ENCODE peak calls at places on chromosomes 2 and 18, in nine cellular contexts. One of them, this sample, is unnamed.

GRCh38 chr2:44745460-44745859 is 196.0 kb upstream of the SIX3 start:
- DNase-seq in AG09309: no peak
- DNase-seq in stimulated activated CD8-positive, alpha-beta memory T cell treated with anti-CD3 and anti-CD28 coated beads, Interleukin-15, amount 100 ng/mL, for 24 hours: no peak
- DNase-seq in central memory CD8-positive, alpha-beta T cell: no peak
- DNase-seq in iris pigment epithelial cell: no peak
- DNase-seq in NB4: no peak
- DNase-seq in activated CD4-positive, alpha-beta T cell treated with anti-CD3 and anti-CD28 coated beads, Interleukin-2, amount 50 U/mL, for 24 hours: no peak
- DNase-seq in ELR: no peak
- DNase-seq in tibial artery: no peak
- DNase-seq in this sample: no peak

GRCh38 chr2:219001100-219001576 is 7.9 kb upstream of the CRYBA2 start:
- DNase-seq in central memory CD8-positive, alpha-beta T cell: no peak
- DNase-seq in iris pigment epithelial cell: no peak
- DNase-seq in activated CD4-positive, alpha-beta T cell treated with anti-CD3 and anti-CD28 coated beads, Interleukin-2, amount 50 U/mL, for 24 hours: no peak
- DNase-seq in tibial artery: no peak
- DNase-seq in NB4: no peak
- DNase-seq in AG09309: no peak
- DNase-seq in stimulated activated CD8-positive, alpha-beta memory T cell treated with anti-CD3 and anti-CD28 coated beads, Interleukin-15, amount 100 ng/mL, for 24 hours: no peak
- DNase-seq in ELR: no peak
- DNase-seq in this sample: no peak

GRCh38 chr2:29744976-29745375 is 176.4 kb downstream of the ALK start:
- DNase-seq in iris pigment epithelial cell: no peak
- DNase-seq in activated CD4-positive, alpha-beta T cell treated with anti-CD3 and anti-CD28 coated beads, Interleukin-2, amount 50 U/mL, for 24 hours: no peak
- DNase-seq in AG09309: no peak
- DNase-seq in central memory CD8-positive, alpha-beta T cell: no peak
- DNase-seq in tibial artery: no peak
- DNase-seq in NB4: no peak
- DNase-seq in stimulated activated CD8-positive, alpha-beta memory T cell treated with anti-CD3 and anti-CD28 coated beads, Interleukin-15, amount 100 ng/mL, for 24 hours: no peak
- DNase-seq in ELR: no peak
- DNase-seq in this sample: no peak

GRCh38 chr2:195985731-195986130 is 82.9 kb downstream of the DNAH7 start:
- DNase-seq in AG09309: no peak
- DNase-seq in ELR: no peak
- DNase-seq in iris pigment epithelial cell: no peak
- DNase-seq in NB4: no peak
- DNase-seq in central memory CD8-positive, alpha-beta T cell: no peak
- DNase-seq in stimulated activated CD8-positive, alpha-beta memory T cell treated with anti-CD3 and anti-CD28 coated beads, Interleukin-15, amount 100 ng/mL, for 24 hours: no peak
- DNase-seq in tibial artery: no peak
- DNase-seq in activated CD4-positive, alpha-beta T cell treated with anti-CD3 and anti-CD28 coated beads, Interleukin-2, amount 50 U/mL, for 24 hours: no peak
- DNase-seq in this sample: no peak

GRCh38 chr2:10343658-10344057 is 41.0 kb downstream of the HPCAL1 start:
- DNase-seq in NB4: no peak
- DNase-seq in tibial artery: no peak
- DNase-seq in central memory CD8-positive, alpha-beta T cell: no peak
- DNase-seq in iris pigment epithelial cell: no peak
- DNase-seq in ELR: no peak
- DNase-seq in stimulated activated CD8-positive, alpha-beta memory T cell treated with anti-CD3 and anti-CD28 coated beads, Interleukin-15, amount 100 ng/mL, for 24 hours: no peak
- DNase-seq in AG09309: no peak
- DNase-seq in activated CD4-positive, alpha-beta T cell treated with anti-CD3 and anti-CD28 coated beads, Interleukin-2, amount 50 U/mL, for 24 hours: no peak
- DNase-seq in this sample: no peak

GRCh38 chr2:237200462-237200861 is 114.8 kb downstream of the COPS8 start:
- DNase-seq in ELR: no peak
- DNase-seq in activated CD4-positive, alpha-beta T cell treated with anti-CD3 and anti-CD28 coated beads, Interleukin-2, amount 50 U/mL, for 24 hours: no peak
- DNase-seq in AG09309: no peak
- DNase-seq in central memory CD8-positive, alpha-beta T cell: no peak
- DNase-seq in tibial artery: no peak
- DNase-seq in NB4: no peak
- DNase-seq in iris pigment epithelial cell: no peak
- DNase-seq in stimulated activated CD8-positive, alpha-beta memory T cell treated with anti-CD3 and anti-CD28 coated beads, Interleukin-15, amount 100 ng/mL, for 24 hours: no peak
- DNase-seq in this sample: no peak

GRCh38 chr2:113762377-113763118 is 6.1 kb upstream of the SLC35F5 start:
- DNase-seq in central memory CD8-positive, alpha-beta T cell: no peak
- DNase-seq in stimulated activated CD8-positive, alpha-beta memory T cell treated with anti-CD3 and anti-CD28 coated beads, Interleukin-15, amount 100 ng/mL, for 24 hours: no peak
- DNase-seq in NB4: no peak
- DNase-seq in ELR: peak; percentile 82
- DNase-seq in AG09309: peak; percentile 69
- DNase-seq in activated CD4-positive, alpha-beta T cell treated with anti-CD3 and anti-CD28 coated beads, Interleukin-2, amount 50 U/mL, for 24 hours: no peak
- DNase-seq in tibial artery: no peak
- DNase-seq in iris pigment epithelial cell: peak; percentile 86
- DNase-seq in this sample: peak; percentile 86

GRCh38 chr2:217004636-217005035 is 144.8 kb upstream of the TNP1 start:
- DNase-seq in iris pigment epithelial cell: no peak
- DNase-seq in tibial artery: no peak
- DNase-seq in stimulated activated CD8-positive, alpha-beta memory T cell treated with anti-CD3 and anti-CD28 coated beads, Interleukin-15, amount 100 ng/mL, for 24 hours: no peak
- DNase-seq in ELR: no peak
- DNase-seq in central memory CD8-positive, alpha-beta T cell: no peak
- DNase-seq in activated CD4-positive, alpha-beta T cell treated with anti-CD3 and anti-CD28 coated beads, Interleukin-2, amount 50 U/mL, for 24 hours: no peak
- DNase-seq in NB4: no peak
- DNase-seq in AG09309: no peak
- DNase-seq in this sample: no peak

GRCh38 chr18:55932675-55933074 is 344.7 kb upstream of the TCF4 start:
- DNase-seq in ELR: no peak
- DNase-seq in NB4: no peak
- DNase-seq in stimulated activated CD8-positive, alpha-beta memory T cell treated with anti-CD3 and anti-CD28 coated beads, Interleukin-15, amount 100 ng/mL, for 24 hours: no peak
- DNase-seq in central memory CD8-positive, alpha-beta T cell: no peak
- DNase-seq in activated CD4-positive, alpha-beta T cell treated with anti-CD3 and anti-CD28 coated beads, Interleukin-2, amount 50 U/mL, for 24 hours: no peak
- DNase-seq in iris pigment epithelial cell: no peak
- DNase-seq in AG09309: no peak
- DNase-seq in tibial artery: no peak
- DNase-seq in this sample: no peak

GRCh38 chr2:91477731-91478672 is 2786.5 kb downstream of the RPIA start:
- DNase-seq in ELR: peak; percentile 19
- DNase-seq in central memory CD8-positive, alpha-beta T cell: no peak
- DNase-seq in stimulated activated CD8-positive, alpha-beta memory T cell treated with anti-CD3 and anti-CD28 coated beads, Interleukin-15, amount 100 ng/mL, for 24 hours: no peak
- DNase-seq in tibial artery: peak; percentile 67
- DNase-seq in activated CD4-positive, alpha-beta T cell treated with anti-CD3 and anti-CD28 coated beads, Interleukin-2, amount 50 U/mL, for 24 hours: no peak
- DNase-seq in iris pigment epithelial cell: peak; percentile 9
- DNase-seq in NB4: peak; percentile 28
- DNase-seq in AG09309: no peak
- DNase-seq in this sample: no peak

GRCh38 chr18:49849331-49850217 is 36.2 kb upstream of the ACAA2 start:
- DNase-seq in ELR: peak; percentile 98
- DNase-seq in AG09309: peak; percentile 42
- DNase-seq in activated CD4-positive, alpha-beta T cell treated with anti-CD3 and anti-CD28 coated beads, Interleukin-2, amount 50 U/mL, for 24 hours: no peak
- DNase-seq in tibial artery: no peak
- DNase-seq in stimulated activated CD8-positive, alpha-beta memory T cell treated with anti-CD3 and anti-CD28 coated beads, Interleukin-15, amount 100 ng/mL, for 24 hours: no peak
- DNase-seq in iris pigment epithelial cell: peak; percentile 93
- DNase-seq in central memory CD8-positive, alpha-beta T cell: no peak
- DNase-seq in NB4: peak; percentile 25
- DNase-seq in this sample: peak; percentile 87

GRCh38 chr18:79917351-79918088 is 33.9 kb downstream of the SLC66A2 start:
- DNase-seq in NB4: no peak
- DNase-seq in tibial artery: peak; percentile 50
- DNase-seq in iris pigment epithelial cell: no peak
- DNase-seq in ELR: no peak
- DNase-seq in stimulated activated CD8-positive, alpha-beta memory T cell treated with anti-CD3 and anti-CD28 coated beads, Interleukin-15, amount 100 ng/mL, for 24 hours: no peak
- DNase-seq in activated CD4-positive, alpha-beta T cell treated with anti-CD3 and anti-CD28 coated beads, Interleukin-2, amount 50 U/mL, for 24 hours: no peak
- DNase-seq in AG09309: no peak
- DNase-seq in central memory CD8-positive, alpha-beta T cell: no peak
- DNase-seq in this sample: no peak

GRCh38 chr18:77167276-77167675 is 34.7 kb upstream of the MBP start:
- DNase-seq in stimulated activated CD8-positive, alpha-beta memory T cell treated with anti-CD3 and anti-CD28 coated beads, Interleukin-15, amount 100 ng/mL, for 24 hours: no peak
- DNase-seq in activated CD4-positive, alpha-beta T cell treated with anti-CD3 and anti-CD28 coated beads, Interleukin-2, amount 50 U/mL, for 24 hours: no peak
- DNase-seq in NB4: no peak
- DNase-seq in AG09309: peak; percentile 23
- DNase-seq in ELR: no peak
- DNase-seq in central memory CD8-positive, alpha-beta T cell: no peak
- DNase-seq in iris pigment epithelial cell: no peak
- DNase-seq in tibial artery: no peak
- DNase-seq in this sample: no peak

GRCh38 chr18:33673689-33674088 is 95.7 kb downstream of the ASXL3 start:
- DNase-seq in activated CD4-positive, alpha-beta T cell treated with anti-CD3 and anti-CD28 coated beads, Interleukin-2, amount 50 U/mL, for 24 hours: no peak
- DNase-seq in NB4: peak; percentile 4
- DNase-seq in AG09309: no peak
- DNase-seq in stimulated activated CD8-positive, alpha-beta memory T cell treated with anti-CD3 and anti-CD28 coated beads, Interleukin-15, amount 100 ng/mL, for 24 hours: no peak
- DNase-seq in iris pigment epithelial cell: no peak
- DNase-seq in ELR: no peak
- DNase-seq in tibial artery: no peak
- DNase-seq in central memory CD8-positive, alpha-beta T cell: no peak
- DNase-seq in this sample: no peak

GRCh38 chr2:132416080-132416911 is at the start of gene GPR39:
- DNase-seq in ELR: peak; percentile 99
- DNase-seq in iris pigment epithelial cell: peak; percentile 98
- DNase-seq in NB4: no peak
- DNase-seq in tibial artery: peak; percentile 71
- DNase-seq in central memory CD8-positive, alpha-beta T cell: no peak
- DNase-seq in activated CD4-positive, alpha-beta T cell treated with anti-CD3 and anti-CD28 coated beads, Interleukin-2, amount 50 U/mL, for 24 hours: no peak
- DNase-seq in stimulated activated CD8-positive, alpha-beta memory T cell treated with anti-CD3 and anti-CD28 coated beads, Interleukin-15, amount 100 ng/mL, for 24 hours: no peak
- DNase-seq in AG09309: peak; percentile 84
- DNase-seq in this sample: peak; percentile 97

GRCh38 chr2:8076453-8077284 is 605.2 kb upstream of the ID2 start:
- DNase-seq in stimulated activated CD8-positive, alpha-beta memory T cell treated with anti-CD3 and anti-CD28 coated beads, Interleukin-15, amount 100 ng/mL, for 24 hours: no peak
- DNase-seq in AG09309: no peak
- DNase-seq in NB4: no peak
- DNase-seq in iris pigment epithelial cell: no peak
- DNase-seq in ELR: no peak
- DNase-seq in central memory CD8-positive, alpha-beta T cell: no peak
- DNase-seq in tibial artery: no peak
- DNase-seq in activated CD4-positive, alpha-beta T cell treated with anti-CD3 and anti-CD28 coated beads, Interleukin-2, amount 50 U/mL, for 24 hours: no peak
- DNase-seq in this sample: no peak

GRCh38 chr2:195667974-195668373 is 10.9 kb downstream of the SLC39A10 start:
- DNase-seq in iris pigment epithelial cell: no peak
- DNase-seq in stimulated activated CD8-positive, alpha-beta memory T cell treated with anti-CD3 and anti-CD28 coated beads, Interleukin-15, amount 100 ng/mL, for 24 hours: no peak
- DNase-seq in tibial artery: no peak
- DNase-seq in NB4: no peak
- DNase-seq in activated CD4-positive, alpha-beta T cell treated with anti-CD3 and anti-CD28 coated beads, Interleukin-2, amount 50 U/mL, for 24 hours: no peak
- DNase-seq in central memory CD8-positive, alpha-beta T cell: no peak
- DNase-seq in AG09309: no peak
- DNase-seq in ELR: no peak
- DNase-seq in this sample: no peak

GRCh38 chr2:121562269-121563176 is 31.8 kb downstream of the RNU4ATAC start:
- DNase-seq in NB4: no peak
- DNase-seq in AG09309: no peak
- DNase-seq in stimulated activated CD8-positive, alpha-beta memory T cell treated with anti-CD3 and anti-CD28 coated beads, Interleukin-15, amount 100 ng/mL, for 24 hours: no peak
- DNase-seq in activated CD4-positive, alpha-beta T cell treated with anti-CD3 and anti-CD28 coated beads, Interleukin-2, amount 50 U/mL, for 24 hours: no peak
- DNase-seq in tibial artery: no peak
- DNase-seq in ELR: no peak
- DNase-seq in iris pigment epithelial cell: no peak
- DNase-seq in central memory CD8-positive, alpha-beta T cell: no peak
- DNase-seq in this sample: no peak

GRCh38 chr2:18849841-18850578 is 260.6 kb upstream of the NT5C1B start:
- DNase-seq in AG09309: no peak
- DNase-seq in central memory CD8-positive, alpha-beta T cell: no peak
- DNase-seq in tibial artery: no peak
- DNase-seq in iris pigment epithelial cell: no peak
- DNase-seq in ELR: no peak
- DNase-seq in activated CD4-positive, alpha-beta T cell treated with anti-CD3 and anti-CD28 coated beads, Interleukin-2, amount 50 U/mL, for 24 hours: no peak
- DNase-seq in stimulated activated CD8-positive, alpha-beta memory T cell treated with anti-CD3 and anti-CD28 coated beads, Interleukin-15, amount 100 ng/mL, for 24 hours: no peak
- DNase-seq in NB4: no peak
- DNase-seq in this sample: no peak

GRCh38 chr2:37020887-37021796 is 54.8 kb upstream of the STRN start:
- DNase-seq in activated CD4-positive, alpha-beta T cell treated with anti-CD3 and anti-CD28 coated beads, Interleukin-2, amount 50 U/mL, for 24 hours: no peak
- DNase-seq in stimulated activated CD8-positive, alpha-beta memory T cell treated with anti-CD3 and anti-CD28 coated beads, Interleukin-15, amount 100 ng/mL, for 24 hours: no peak
- DNase-seq in ELR: no peak
- DNase-seq in NB4: no peak
- DNase-seq in iris pigment epithelial cell: peak; percentile 56
- DNase-seq in central memory CD8-positive, alpha-beta T cell: no peak
- DNase-seq in AG09309: no peak
- DNase-seq in tibial artery: no peak
- DNase-seq in this sample: no peak

GRCh38 chr2:170597705-170598420 is 117.3 kb upstream of the SP5 start:
- DNase-seq in central memory CD8-positive, alpha-beta T cell: no peak
- DNase-seq in NB4: no peak
- DNase-seq in activated CD4-positive, alpha-beta T cell treated with anti-CD3 and anti-CD28 coated beads, Interleukin-2, amount 50 U/mL, for 24 hours: no peak
- DNase-seq in stimulated activated CD8-positive, alpha-beta memory T cell treated with anti-CD3 and anti-CD28 coated beads, Interleukin-15, amount 100 ng/mL, for 24 hours: no peak
- DNase-seq in ELR: no peak
- DNase-seq in AG09309: no peak
- DNase-seq in tibial artery: no peak
- DNase-seq in iris pigment epithelial cell: no peak
- DNase-seq in this sample: no peak

GRCh38 chr2:124264496-124265160 is 239.5 kb downstream of the CNTNAP5 start:
- DNase-seq in ELR: no peak
- DNase-seq in AG09309: no peak
- DNase-seq in central memory CD8-positive, alpha-beta T cell: no peak
- DNase-seq in NB4: no peak
- DNase-seq in iris pigment epithelial cell: no peak
- DNase-seq in tibial artery: no peak
- DNase-seq in activated CD4-positive, alpha-beta T cell treated with anti-CD3 and anti-CD28 coated beads, Interleukin-2, amount 50 U/mL, for 24 hours: no peak
- DNase-seq in stimulated activated CD8-positive, alpha-beta memory T cell treated with anti-CD3 and anti-CD28 coated beads, Interleukin-15, amount 100 ng/mL, for 24 hours: no peak
- DNase-seq in this sample: no peak

GRCh38 chr2:27350106-27350693 is 6.4 kb downstream of the GTF3C2 start:
- DNase-seq in stimulated activated CD8-positive, alpha-beta memory T cell treated with anti-CD3 and anti-CD28 coated beads, Interleukin-15, amount 100 ng/mL, for 24 hours: no peak
- DNase-seq in iris pigment epithelial cell: no peak
- DNase-seq in AG09309: no peak
- DNase-seq in central memory CD8-positive, alpha-beta T cell: no peak
- DNase-seq in NB4: no peak
- DNase-seq in tibial artery: no peak
- DNase-seq in activated CD4-positive, alpha-beta T cell treated with anti-CD3 and anti-CD28 coated beads, Interleukin-2, amount 50 U/mL, for 24 hours: no peak
- DNase-seq in ELR: no peak
- DNase-seq in this sample: no peak

GRCh38 chr2:103520547-103520946 is 758.7 kb downstream of the TMEM182 start:
- DNase-seq in stimulated activated CD8-positive, alpha-beta memory T cell treated with anti-CD3 and anti-CD28 coated beads, Interleukin-15, amount 100 ng/mL, for 24 hours: no peak
- DNase-seq in NB4: no peak
- DNase-seq in activated CD4-positive, alpha-beta T cell treated with anti-CD3 and anti-CD28 coated beads, Interleukin-2, amount 50 U/mL, for 24 hours: no peak
- DNase-seq in central memory CD8-positive, alpha-beta T cell: no peak
- DNase-seq in iris pigment epithelial cell: no peak
- DNase-seq in tibial artery: no peak
- DNase-seq in ELR: no peak
- DNase-seq in AG09309: no peak
- DNase-seq in this sample: no peak

GRCh38 chr2:29940706-29941105 is 19.3 kb upstream of the ALK start:
- DNase-seq in iris pigment epithelial cell: peak; percentile 18
- DNase-seq in stimulated activated CD8-positive, alpha-beta memory T cell treated with anti-CD3 and anti-CD28 coated beads, Interleukin-15, amount 100 ng/mL, for 24 hours: no peak
- DNase-seq in NB4: no peak
- DNase-seq in central memory CD8-positive, alpha-beta T cell: no peak
- DNase-seq in ELR: no peak
- DNase-seq in AG09309: no peak
- DNase-seq in activated CD4-positive, alpha-beta T cell treated with anti-CD3 and anti-CD28 coated beads, Interleukin-2, amount 50 U/mL, for 24 hours: no peak
- DNase-seq in tibial artery: no peak
- DNase-seq in this sample: no peak

GRCh38 chr2:113283704-113284284 is 5.1 kb upstream of the PAX8 start:
- DNase-seq in iris pigment epithelial cell: peak; percentile 81
- DNase-seq in ELR: peak; percentile 94
- DNase-seq in AG09309: peak; percentile 73
- DNase-seq in central memory CD8-positive, alpha-beta T cell: no peak
- DNase-seq in activated CD4-positive, alpha-beta T cell treated with anti-CD3 and anti-CD28 coated beads, Interleukin-2, amount 50 U/mL, for 24 hours: no peak
- DNase-seq in NB4: peak; percentile 36
- DNase-seq in stimulated activated CD8-positive, alpha-beta memory T cell treated with anti-CD3 and anti-CD28 coated beads, Interleukin-15, amount 100 ng/mL, for 24 hours: no peak
- DNase-seq in tibial artery: peak; percentile 90
- DNase-seq in this sample: peak; percentile 96

GRCh38 chr18:31658670-31659573 is 25.5 kb downstream of the B4GALT6 start:
- DNase-seq in stimulated activated CD8-positive, alpha-beta memory T cell treated with anti-CD3 and anti-CD28 coated beads, Interleukin-15, amount 100 ng/mL, for 24 hours: no peak
- DNase-seq in NB4: no peak
- DNase-seq in tibial artery: no peak
- DNase-seq in ELR: no peak
- DNase-seq in central memory CD8-positive, alpha-beta T cell: no peak
- DNase-seq in activated CD4-positive, alpha-beta T cell treated with anti-CD3 and anti-CD28 coated beads, Interleukin-2, amount 50 U/mL, for 24 hours: peak; percentile 16
- DNase-seq in AG09309: no peak
- DNase-seq in iris pigment epithelial cell: peak; percentile 65
- DNase-seq in this sample: no peak

GRCh38 chr2:231454361-231454791 is 9.9 kb downstream of the NCL start:
- DNase-seq in AG09309: no peak
- DNase-seq in iris pigment epithelial cell: no peak
- DNase-seq in central memory CD8-positive, alpha-beta T cell: no peak
- DNase-seq in ELR: no peak
- DNase-seq in tibial artery: no peak
- DNase-seq in activated CD4-positive, alpha-beta T cell treated with anti-CD3 and anti-CD28 coated beads, Interleukin-2, amount 50 U/mL, for 24 hours: no peak
- DNase-seq in NB4: no peak
- DNase-seq in stimulated activated CD8-positive, alpha-beta memory T cell treated with anti-CD3 and anti-CD28 coated beads, Interleukin-15, amount 100 ng/mL, for 24 hours: no peak
- DNase-seq in this sample: no peak

GRCh38 chr2:186884585-186884984 is 35.6 kb upstream of the ZSWIM2 start:
- DNase-seq in activated CD4-positive, alpha-beta T cell treated with anti-CD3 and anti-CD28 coated beads, Interleukin-2, amount 50 U/mL, for 24 hours: no peak
- DNase-seq in iris pigment epithelial cell: peak; percentile 5
- DNase-seq in AG09309: no peak
- DNase-seq in ELR: no peak
- DNase-seq in stimulated activated CD8-positive, alpha-beta memory T cell treated with anti-CD3 and anti-CD28 coated beads, Interleukin-15, amount 100 ng/mL, for 24 hours: no peak
- DNase-seq in NB4: no peak
- DNase-seq in central memory CD8-positive, alpha-beta T cell: no peak
- DNase-seq in tibial artery: no peak
- DNase-seq in this sample: no peak